ENCODE peak calls at places on chromosomes 5 and 9, in five cellular contexts. One of them, this sample, is unnamed.

GRCh38 chr5:103119067-103119764 is 722 bp downstream of the GIN1 start:
- DNase-seq in A549: no peak
- DNase-seq in HepG2: peak
- DNase-seq in GM12878: peak
- DNase-seq in endothelial cell of umbilical vein: no peak
- DNase-seq in this sample: no peak

GRCh38 chr9:81424431-81424830 is 264.9 kb downstream of the TLE1 start:
- DNase-seq in A549: no peak
- DNase-seq in HepG2: no peak
- DNase-seq in GM12878: no peak
- DNase-seq in endothelial cell of umbilical vein: no peak
- DNase-seq in this sample: no peak

GRCh38 chr5:68953885-68954617 is 139.8 kb upstream of the SLC30A5 start:
- DNase-seq in A549: no peak
- DNase-seq in HepG2: no peak
- DNase-seq in GM12878: no peak
- DNase-seq in endothelial cell of umbilical vein: no peak
- DNase-seq in this sample: no peak

GRCh38 chr9:114460513-114461225 is 44.6 kb downstream of the WHRN start:
- DNase-seq in A549: no peak
- DNase-seq in HepG2: no peak
- DNase-seq in GM12878: no peak
- DNase-seq in endothelial cell of umbilical vein: no peak
- DNase-seq in this sample: no peak

GRCh38 chr9:127424669-127424986 is 446 bp downstream of the ZNF79 start:
- DNase-seq in A549: no peak
- DNase-seq in HepG2: no peak
- DNase-seq in GM12878: no peak
- DNase-seq in endothelial cell of umbilical vein: no peak
- DNase-seq in this sample: peak

GRCh38 chr5:151699071-151699901 is 12.6 kb upstream of the SPARC start:
- DNase-seq in A549: peak
- DNase-seq in HepG2: peak
- DNase-seq in GM12878: no peak
- DNase-seq in endothelial cell of umbilical vein: peak
- DNase-seq in this sample: no peak

GRCh38 chr5:73394610-73395009 is 54.0 kb downstream of the FOXD1 start:
- DNase-seq in A549: no peak
- DNase-seq in HepG2: no peak
- DNase-seq in GM12878: no peak
- DNase-seq in endothelial cell of umbilical vein: no peak
- DNase-seq in this sample: no peak

GRCh38 chr5:171310816-171311697 is 2.0 kb downstream of the TLX3 start:
- DNase-seq in A549: no peak
- DNase-seq in HepG2: no peak
- DNase-seq in GM12878: no peak
- DNase-seq in endothelial cell of umbilical vein: peak
- DNase-seq in this sample: no peak

GRCh38 chr5:33781286-33781685 is 110.5 kb downstream of the ADAMTS12 start:
- DNase-seq in A549: no peak
- DNase-seq in HepG2: no peak
- DNase-seq in GM12878: no peak
- DNase-seq in endothelial cell of umbilical vein: no peak
- DNase-seq in this sample: no peak

GRCh38 chr5:111929892-111930291 is 172.9 kb upstream of the NREP start:
- DNase-seq in A549: no peak
- DNase-seq in HepG2: no peak
- DNase-seq in GM12878: no peak
- DNase-seq in endothelial cell of umbilical vein: no peak
- DNase-seq in this sample: peak

GRCh38 chr9:134345737-134346136 is 19.5 kb downstream of the RXRA start:
- DNase-seq in A549: no peak
- DNase-seq in HepG2: no peak
- DNase-seq in GM12878: no peak
- DNase-seq in endothelial cell of umbilical vein: no peak
- DNase-seq in this sample: no peak

GRCh38 chr5:151162794-151163193 is 5.2 kb upstream of the ANXA6 start:
- DNase-seq in A549: no peak
- DNase-seq in HepG2: no peak
- DNase-seq in GM12878: no peak
- DNase-seq in endothelial cell of umbilical vein: no peak
- DNase-seq in this sample: no peak

GRCh38 chr5:88954511-88954910 is 71.5 kb upstream of the MEF2C start:
- DNase-seq in A549: no peak
- DNase-seq in HepG2: no peak
- DNase-seq in GM12878: no peak
- DNase-seq in endothelial cell of umbilical vein: no peak
- DNase-seq in this sample: no peak

GRCh38 chr5:130279386-130279785 is 375.1 kb downstream of the CHSY3 start:
- DNase-seq in A549: no peak
- DNase-seq in HepG2: no peak
- DNase-seq in GM12878: no peak
- DNase-seq in endothelial cell of umbilical vein: no peak
- DNase-seq in this sample: no peak

GRCh38 chr5:158967566-158967965 is 132.2 kb downstream of the EBF1 start:
- DNase-seq in A549: no peak
- DNase-seq in HepG2: no peak
- DNase-seq in GM12878: no peak
- DNase-seq in endothelial cell of umbilical vein: no peak
- DNase-seq in this sample: peak

GRCh38 chr9:31848505-31849285 is 535.7 kb upstream of the ACO1 start:
- DNase-seq in A549: no peak
- DNase-seq in HepG2: peak
- DNase-seq in GM12878: no peak
- DNase-seq in endothelial cell of umbilical vein: no peak
- DNase-seq in this sample: no peak

GRCh38 chr5:69493235-69493925 is 790 bp downstream of the OCLN start:
- DNase-seq in A549: peak
- DNase-seq in HepG2: no peak
- DNase-seq in GM12878: no peak
- DNase-seq in endothelial cell of umbilical vein: peak
- DNase-seq in this sample: peak

GRCh38 chr9:100322954-100323536 is 29.7 kb downstream of the TEX10 start:
- DNase-seq in A549: peak
- DNase-seq in HepG2: peak
- DNase-seq in GM12878: no peak
- DNase-seq in endothelial cell of umbilical vein: peak
- DNase-seq in this sample: peak

GRCh38 chr5:127838661-127839060 is 135.5 kb downstream of the CCDC192 start:
- DNase-seq in A549: no peak
- DNase-seq in HepG2: no peak
- DNase-seq in GM12878: no peak
- DNase-seq in endothelial cell of umbilical vein: peak
- DNase-seq in this sample: peak

GRCh38 chr9:75146229-75146628 is 57.9 kb downstream of the OSTF1 start:
- DNase-seq in A549: no peak
- DNase-seq in HepG2: no peak
- DNase-seq in GM12878: no peak
- DNase-seq in endothelial cell of umbilical vein: no peak
- DNase-seq in this sample: no peak

GRCh38 chr9:19298601-19299000 is 68.1 kb downstream of the DENND4C start:
- DNase-seq in A549: no peak
- DNase-seq in HepG2: no peak
- DNase-seq in GM12878: no peak
- DNase-seq in endothelial cell of umbilical vein: no peak
- DNase-seq in this sample: no peak

GRCh38 chr9:84140535-84141101 is 160.0 kb downstream of the RMI1 start:
- DNase-seq in A549: no peak
- DNase-seq in HepG2: no peak
- DNase-seq in GM12878: no peak
- DNase-seq in endothelial cell of umbilical vein: no peak
- DNase-seq in this sample: no peak

GRCh38 chr9:136997830-136998234 is 1.5 kb upstream of the CLIC3 start:
- DNase-seq in A549: no peak
- DNase-seq in HepG2: no peak
- DNase-seq in GM12878: no peak
- DNase-seq in endothelial cell of umbilical vein: peak
- DNase-seq in this sample: no peak

GRCh38 chr9:110880123-110880522 is 158.1 kb downstream of the LPAR1 start:
- DNase-seq in A549: no peak
- DNase-seq in HepG2: no peak
- DNase-seq in GM12878: no peak
- DNase-seq in endothelial cell of umbilical vein: no peak
- DNase-seq in this sample: no peak

GRCh38 chr9:77848897-77849296 is 182.7 kb downstream of the GNAQ start:
- DNase-seq in A549: peak
- DNase-seq in HepG2: no peak
- DNase-seq in GM12878: no peak
- DNase-seq in endothelial cell of umbilical vein: peak
- DNase-seq in this sample: peak

GRCh38 chr9:34343090-34343489 is 13.7 kb downstream of the NUDT2 start:
- DNase-seq in A549: no peak
- DNase-seq in HepG2: no peak
- DNase-seq in GM12878: no peak
- DNase-seq in endothelial cell of umbilical vein: no peak
- DNase-seq in this sample: no peak

GRCh38 chr9:137277329-137278041 is at the start of gene TOR4A:
- DNase-seq in A549: peak
- DNase-seq in HepG2: peak
- DNase-seq in GM12878: peak
- DNase-seq in endothelial cell of umbilical vein: peak
- DNase-seq in this sample: peak

GRCh38 chr9:121880343-121880742 is 212.8 kb downstream of the TTLL11 start:
- DNase-seq in A549: no peak
- DNase-seq in HepG2: no peak
- DNase-seq in GM12878: no peak
- DNase-seq in endothelial cell of umbilical vein: no peak
- DNase-seq in this sample: no peak

GRCh38 chr9:135468866-135469521 is 10.6 kb upstream of the PPP1R26 start:
- DNase-seq in A549: no peak
- DNase-seq in HepG2: no peak
- DNase-seq in GM12878: no peak
- DNase-seq in endothelial cell of umbilical vein: no peak
- DNase-seq in this sample: peak

GRCh38 chr9:105608685-105609598 is 51.0 kb downstream of the FKTN start:
- DNase-seq in A549: peak
- DNase-seq in HepG2: peak
- DNase-seq in GM12878: peak
- DNase-seq in endothelial cell of umbilical vein: peak
- DNase-seq in this sample: peak

GRCh38 chr5:56607551-56607950 is 207.8 kb upstream of the MAP3K1 start:
- DNase-seq in A549: no peak
- DNase-seq in HepG2: no peak
- DNase-seq in GM12878: no peak
- DNase-seq in endothelial cell of umbilical vein: no peak
- DNase-seq in this sample: no peak

GRCh38 chr9:69090140-69090750 is 54.7 kb downstream of the FXN start:
- DNase-seq in A549: no peak
- DNase-seq in HepG2: no peak
- DNase-seq in GM12878: no peak
- DNase-seq in endothelial cell of umbilical vein: no peak
- DNase-seq in this sample: no peak

GRCh38 chr9:117355542-117355941 is 59.3 kb downstream of the ASTN2 start:
- DNase-seq in A549: no peak
- DNase-seq in HepG2: no peak
- DNase-seq in GM12878: no peak
- DNase-seq in endothelial cell of umbilical vein: no peak
- DNase-seq in this sample: no peak

GRCh38 chr9:75812139-75812538 is 78.3 kb upstream of the PCSK5 start:
- DNase-seq in A549: no peak
- DNase-seq in HepG2: no peak
- DNase-seq in GM12878: no peak
- DNase-seq in endothelial cell of umbilical vein: peak
- DNase-seq in this sample: peak

GRCh38 chr9:104944871-104945270 is 16.9 kb upstream of the ABCA1 start:
- DNase-seq in A549: no peak
- DNase-seq in HepG2: no peak
- DNase-seq in GM12878: no peak
- DNase-seq in endothelial cell of umbilical vein: no peak
- DNase-seq in this sample: no peak

GRCh38 chr9:15498246-15499018 is 12.3 kb downstream of the PSIP1 start:
- DNase-seq in A549: no peak
- DNase-seq in HepG2: no peak
- DNase-seq in GM12878: no peak
- DNase-seq in endothelial cell of umbilical vein: no peak
- DNase-seq in this sample: no peak

GRCh38 chr5:75756991-75757390 is 39.8 kb upstream of the POC5 start:
- DNase-seq in A549: no peak
- DNase-seq in HepG2: no peak
- DNase-seq in GM12878: no peak
- DNase-seq in endothelial cell of umbilical vein: no peak
- DNase-seq in this sample: no peak

DNA sequence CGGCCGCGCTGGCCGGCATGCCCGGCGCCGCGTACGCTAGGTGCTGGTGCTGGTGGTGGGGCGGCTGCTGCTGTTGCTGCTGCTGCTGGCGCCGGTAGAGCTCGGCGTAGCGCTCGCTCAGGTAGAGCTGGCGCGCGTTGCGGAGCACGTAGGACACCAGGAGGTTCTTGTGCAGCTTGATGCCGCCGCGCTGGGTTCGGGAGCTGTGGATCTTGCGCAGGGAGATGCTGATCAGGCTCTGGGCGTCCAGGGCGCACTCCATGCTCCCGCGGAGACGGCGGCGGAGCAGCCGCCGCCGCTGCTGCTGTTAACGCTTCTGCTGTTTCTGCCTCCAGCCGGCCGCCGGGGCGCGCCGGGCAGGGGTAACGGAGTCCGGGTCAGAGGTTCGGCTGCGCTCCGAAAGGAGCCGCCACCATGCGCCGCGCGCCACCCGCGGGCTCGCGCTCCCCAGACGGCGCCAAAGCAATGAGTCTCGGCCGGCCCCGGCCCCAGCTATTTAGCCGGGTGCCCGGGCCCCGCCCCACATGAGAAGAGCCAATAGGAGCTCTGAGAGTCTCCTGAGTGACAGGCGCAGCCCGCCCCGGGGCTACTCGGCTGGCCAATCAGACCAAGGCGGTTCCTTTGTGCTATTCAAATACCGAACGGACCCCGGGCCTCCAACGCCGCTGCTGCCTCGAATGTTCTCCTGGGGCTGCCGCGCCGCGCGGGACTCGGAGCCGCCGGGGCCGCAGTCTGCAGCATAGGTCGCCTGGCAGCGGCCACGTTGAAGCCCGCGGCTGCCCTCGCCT is at the start of gene IER5L:
- DNase-seq in A549: peak
- DNase-seq in HepG2: peak
- DNase-seq in GM12878: no peak
- DNase-seq in endothelial cell of umbilical vein: peak
- DNase-seq in this sample: peak
- TF ChIP-seq CTCF in A549: no peak
- TF ChIP-seq CTCF in HepG2: peak
- TF ChIP-seq CTCF in GM12878: no peak
- TF ChIP-seq CTCF in endothelial cell of umbilical vein: no peak
- TF ChIP-seq CTCF in this sample: no peak

GRCh38 chr5:10511741-10512640 is 51.9 kb upstream of the ANKRD33B start:
- DNase-seq in A549: no peak
- DNase-seq in HepG2: no peak
- DNase-seq in GM12878: no peak
- DNase-seq in endothelial cell of umbilical vein: no peak
- DNase-seq in this sample: no peak
- TF ChIP-seq MYC in A549: no peak
- TF ChIP-seq MYC in HepG2: no peak
- TF ChIP-seq MYC in GM12878: no peak
- TF ChIP-seq MYC in endothelial cell of umbilical vein: no peak
- TF ChIP-seq MYC in this sample: no peak

GRCh38 chr9:13279284-13280162 is at the start of gene MPDZ:
- DNase-seq in A549: peak
- DNase-seq in HepG2: peak
- DNase-seq in GM12878: no peak
- DNase-seq in endothelial cell of umbilical vein: peak
- DNase-seq in this sample: no peak
- TF ChIP-seq CTCF in A549: no peak
- TF ChIP-seq CTCF in HepG2: no peak
- TF ChIP-seq CTCF in GM12878: no peak
- TF ChIP-seq CTCF in endothelial cell of umbilical vein: no peak
- TF ChIP-seq CTCF in this sample: no peak

GRCh38 chr9:94768766-94769165 is 42.3 kb downstream of the AOPEP start:
- DNase-seq in A549: no peak
- DNase-seq in HepG2: no peak
- DNase-seq in GM12878: no peak
- DNase-seq in endothelial cell of umbilical vein: no peak
- DNase-seq in this sample: no peak
- TF ChIP-seq MYC in A549: no peak
- TF ChIP-seq MYC in HepG2: no peak
- TF ChIP-seq MYC in GM12878: no peak
- TF ChIP-seq MYC in endothelial cell of umbilical vein: no peak
- TF ChIP-seq MYC in this sample: no peak

This sample was measured in NB4.